ENCODE peak calls at places on chromosomes 3 and 15, in four cellular contexts. One of them, this sample, is unnamed.

GRCh38 chr3:4593014-4593413 is 99.9 kb downstream of the ITPR1 start:
- DNase-seq in K562: no peak
- DNase-seq in GM12878: no peak
- DNase-seq in HepG2: no peak
- DNase-seq in this sample: no peak

GRCh38 chr3:37466660-37467359 is 292.4 kb upstream of the LRRFIP2 start:
- DNase-seq in K562: no peak
- DNase-seq in GM12878: no peak
- DNase-seq in HepG2: no peak
- DNase-seq in this sample: no peak

GRCh38 chr3:25663324-25664065 is 1.2 kb downstream of the TOP2B start:
- DNase-seq in K562: peak
- DNase-seq in GM12878: no peak
- DNase-seq in HepG2: peak
- DNase-seq in this sample: no peak

GRCh38 chr15:36389107-36389506 is 190.3 kb upstream of the CDIN1 start:
- DNase-seq in K562: no peak
- DNase-seq in GM12878: no peak
- DNase-seq in HepG2: no peak
- DNase-seq in this sample: no peak

GRCh38 chr3:27639271-27639670 is 82.9 kb downstream of the EOMES start:
- DNase-seq in K562: no peak
- DNase-seq in GM12878: no peak
- DNase-seq in HepG2: no peak
- DNase-seq in this sample: no peak

GRCh38 chr3:172557515-172558220 is 34.4 kb upstream of the TNFSF10 start:
- DNase-seq in K562: no peak
- DNase-seq in GM12878: no peak
- DNase-seq in HepG2: peak
- DNase-seq in this sample: no peak

GRCh38 chr15:78937132-78937739 is 7.6 kb downstream of the CTSH start:
- DNase-seq in K562: peak
- DNase-seq in GM12878: no peak
- DNase-seq in HepG2: no peak
- DNase-seq in this sample: no peak

GRCh38 chr15:80502782-80503181 is 98.6 kb downstream of the ARNT2 start:
- DNase-seq in K562: no peak
- DNase-seq in GM12878: no peak
- DNase-seq in HepG2: no peak
- DNase-seq in this sample: no peak

GRCh38 chr3:15514663-15515357 is 6.7 kb downstream of the COLQ start:
- DNase-seq in K562: no peak
- DNase-seq in GM12878: no peak
- DNase-seq in HepG2: no peak
- DNase-seq in this sample: no peak

GRCh38 chr3:101803152-101803782 is 24.3 kb downstream of the NXPE3 start:
- DNase-seq in K562: peak
- DNase-seq in GM12878: no peak
- DNase-seq in HepG2: peak
- DNase-seq in this sample: no peak

GRCh38 chr3:64264491-64265109 is 39.3 kb upstream of the PRICKLE2 start:
- DNase-seq in K562: no peak
- DNase-seq in GM12878: no peak
- DNase-seq in HepG2: no peak
- DNase-seq in this sample: no peak

GRCh38 chr15:69568621-69569020 is 116.0 kb downstream of the RPLP1 start:
- DNase-seq in K562: no peak
- DNase-seq in GM12878: no peak
- DNase-seq in HepG2: no peak
- DNase-seq in this sample: no peak

GRCh38 chr15:89178307-89178977 is 42.9 kb downstream of the RLBP1 start:
- DNase-seq in K562: no peak
- DNase-seq in GM12878: no peak
- DNase-seq in HepG2: no peak
- DNase-seq in this sample: no peak

GRCh38 chr3:18786924-18787323 is 361.4 kb upstream of the KCNH8 start:
- DNase-seq in K562: no peak
- DNase-seq in GM12878: no peak
- DNase-seq in HepG2: no peak
- DNase-seq in this sample: no peak

GRCh38 chr3:195863121-195864061 is 45.0 kb downstream of the TNK2 start:
- DNase-seq in K562: peak
- DNase-seq in GM12878: no peak
- DNase-seq in HepG2: peak
- DNase-seq in this sample: peak

GRCh38 chr3:148727242-148727641 is 29.5 kb downstream of the AGTR1 start:
- DNase-seq in K562: peak
- DNase-seq in GM12878: no peak
- DNase-seq in HepG2: peak
- DNase-seq in this sample: no peak

DNA sequence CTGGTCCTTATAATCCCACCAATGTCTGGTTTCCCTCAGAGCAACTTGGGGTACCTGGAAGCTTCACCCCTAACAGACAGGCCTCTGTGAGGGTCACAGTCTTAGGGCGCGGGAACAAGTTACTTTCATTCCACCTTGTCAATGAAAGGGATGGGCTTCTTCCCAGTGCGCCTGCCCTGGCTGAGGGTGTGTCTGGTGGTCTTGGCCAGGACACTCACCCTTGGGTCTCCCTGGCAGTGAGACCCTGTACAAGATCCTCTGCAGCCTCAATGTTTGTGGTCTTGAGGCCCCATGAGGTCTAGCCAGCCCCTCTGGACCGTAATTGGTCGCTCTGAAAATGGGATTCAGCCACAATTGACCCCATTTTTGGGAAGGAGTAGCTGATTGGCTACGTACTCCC is 40.2 kb downstream of the SMAD6 start:
- DNase-seq in K562: no peak
- DNase-seq in GM12878: no peak
- DNase-seq in HepG2: no peak
- DNase-seq in this sample: no peak
- TF ChIP-seq HDAC6 in K562: no peak
- TF ChIP-seq HDAC6 in GM12878: no peak
- TF ChIP-seq HDAC6 in HepG2: no peak
- TF ChIP-seq HDAC6 in this sample: no peak

GRCh38 chr3:177824190-177824786 is 627.0 kb upstream of the TBL1XR1 start:
- DNase-seq in K562: no peak
- DNase-seq in GM12878: no peak
- DNase-seq in HepG2: peak
- DNase-seq in this sample: no peak
- TF ChIP-seq HDAC6 in K562: no peak
- TF ChIP-seq HDAC6 in GM12878: no peak
- TF ChIP-seq HDAC6 in HepG2: no peak
- TF ChIP-seq HDAC6 in this sample: no peak

GRCh38 chr15:40146037-40146436 is 14.8 kb upstream of the BUB1B start:
- DNase-seq in K562: no peak
- DNase-seq in GM12878: no peak
- DNase-seq in HepG2: no peak
- DNase-seq in this sample: no peak
- TF ChIP-seq HDAC6 in K562: no peak
- TF ChIP-seq HDAC6 in GM12878: no peak
- TF ChIP-seq HDAC6 in HepG2: no peak
- TF ChIP-seq HDAC6 in this sample: no peak

DNA sequence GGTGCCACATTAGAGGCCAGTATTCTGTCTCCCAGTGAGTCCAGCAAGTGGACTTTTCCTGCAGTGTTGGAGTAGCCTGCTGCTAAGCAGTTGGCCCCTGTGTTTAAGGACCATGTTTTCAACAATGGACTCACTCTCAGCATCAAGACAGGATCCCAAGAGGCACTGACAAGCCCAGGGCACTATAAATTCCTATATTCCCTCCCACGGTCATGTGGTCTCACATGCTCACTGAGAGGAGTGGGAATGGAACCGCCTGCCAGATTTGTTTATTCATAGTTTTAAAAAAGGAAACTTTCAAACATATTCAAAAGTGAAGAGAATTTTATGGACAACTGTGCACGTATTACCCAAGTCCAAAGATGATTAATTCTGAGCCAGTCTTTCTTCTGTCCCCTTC is 435.3 kb upstream of the C2CD4B start:
- DNase-seq in K562: no peak
- DNase-seq in GM12878: no peak
- DNase-seq in HepG2: no peak
- DNase-seq in this sample: no peak
- TF ChIP-seq HDAC6 in K562: no peak
- TF ChIP-seq HDAC6 in GM12878: no peak
- TF ChIP-seq HDAC6 in HepG2: no peak
- TF ChIP-seq HDAC6 in this sample: no peak

This sample was measured in H1.